ENCODE peak calls at places on chromosomes 1 and 21, in five cellular contexts. Z is activated T-cell treated with anti-CD3 and anti-CD28 coated beads for 1 hour, V is NCI-H1092 treated with DMSO at 0.1 percent for 48 hours, D is sciatic nerve, C is glutamatergic neuron. X is an unnamed sample.

GRCh38 chr1:190320952-190321351 is 156.7 kb downstream of the BRINP3 start:
- DNase-seq in Z (no peak), V (no peak), D (no peak), C (no peak), X (no peak)

GRCh38 chr1:220432408-220432807 is 95.5 kb upstream of the MARK1 start:
- DNase-seq in Z (no peak), V (no peak), D (no peak), C (no peak), X (no peak)

GRCh38 chr21:43717166-43717853 is 1.6 kb upstream of the PDXK start:
- DNase-seq in Z (no peak), V (no peak), D (no peak), C (peak), X (no peak)

GRCh38 chr1:155975375-155976061 is 2.8 kb downstream of the ARHGEF2 start:
- DNase-seq in Z (no peak), V (no peak), D (no peak), C (no peak), X (no peak)

GRCh38 chr1:76786232-76786631 is 81.0 kb upstream of the ST6GALNAC5 start:
- DNase-seq in Z (no peak), V (no peak), D (no peak), C (no peak), X (no peak)

GRCh38 chr21:45153358-45154318 is 79.3 kb downstream of the ADARB1 start:
- DNase-seq in Z (no peak), V (no peak), D (no peak), C (no peak), X (peak)

GRCh38 chr1:160837558-160838205 is 25.0 kb downstream of the CD244 start:
- DNase-seq in Z (peak), V (no peak), D (peak), C (no peak), X (peak)

GRCh38 chr21:42731264-42732032 is 78.0 kb downstream of the PDE9A start:
- DNase-seq in Z (no peak), V (no peak), D (no peak), C (no peak), X (no peak)

GRCh38 chr1:12370241-12370980 is 140.6 kb downstream of the VPS13D start:
- DNase-seq in Z (no peak), V (no peak), D (no peak), C (no peak), X (no peak)

GRCh38 chr1:4652631-4653327 is 1.6 kb upstream of the AJAP1 start:
- DNase-seq in Z (peak), V (no peak), D (peak), C (peak), X (no peak)

GRCh38 chr1:42168397-42168682 is 3.8 kb upstream of the GUCA2A start:
- DNase-seq in Z (no peak), V (no peak), D (no peak), C (no peak), X (no peak)

GRCh38 chr1:94384485-94385353 is 33.5 kb upstream of the ABCD3 start:
- DNase-seq in Z (no peak), V (no peak), D (no peak), C (no peak), X (no peak)

GRCh38 chr1:51313961-51314777 is 16.2 kb downstream of the TTC39A start:
- DNase-seq in Z (no peak), V (no peak), D (no peak), C (no peak), X (no peak)

GRCh38 chr1:117672756-117673155 is 66.9 kb downstream of the TENT5C start:
- DNase-seq in Z (no peak), V (no peak), D (no peak), C (no peak), X (peak)

GRCh38 chr21:33115586-33116541 is 45.9 kb downstream of the OLIG1 start:
- DNase-seq in Z (no peak), V (no peak), D (no peak), C (no peak), X (no peak)

GRCh38 chr1:34792868-34793727 is at the start of gene GJA4:
- DNase-seq in Z (no peak), V (no peak), D (no peak), C (no peak), X (no peak)

GRCh38 chr1:175208773-175209492 is 16.4 kb upstream of the KIAA0040 start:
- DNase-seq in Z (peak), V (peak), D (no peak), C (no peak), X (no peak)

GRCh38 chr1:73813726-73814125 is 384.2 kb downstream of the LRRIQ3 start:
- DNase-seq in Z (no peak), V (no peak), D (no peak), C (no peak), X (no peak)

GRCh38 chr1:93715529-93716126 is 34.0 kb upstream of the BCAR3 start:
- DNase-seq in Z (no peak), V (peak), D (no peak), C (no peak), X (peak)

GRCh38 chr1:89863165-89863835 is 42.5 kb downstream of the LRRC8D start:
- DNase-seq in Z (no peak), V (no peak), D (no peak), C (no peak), X (no peak)

GRCh38 chr1:85307987-85308836 is 31.8 kb upstream of the BCL10 start:
- DNase-seq in Z (peak), V (peak), D (peak), C (peak), X (peak)

GRCh38 chr1:28887835-28888682 is 26.3 kb upstream of the EPB41 start:
- DNase-seq in Z (no peak), V (peak), D (no peak), C (peak), X (peak)

GRCh38 chr1:154431586-154432373 is 26.6 kb downstream of the IL6R start:
- DNase-seq in Z (no peak), V (no peak), D (no peak), C (no peak), X (no peak)

X was measured in cardiac septum.